ENCODE peak calls at places on chromosome 18, in four cellular contexts. H, D, M and L are unnamed samples.

GRCh38 chr18:7618821-7619410 is 51.8 kb downstream of the PTPRM start:
- DNase-seq in D (no peak), M (no peak), H (no peak), L (no peak)

GRCh38 chr18:10015941-10016819 is 102.4 kb downstream of the VAPA start:
- DNase-seq in H (peak), D (peak), M (no peak), L (peak)

GRCh38 chr18:14179306-14179705 is 47.1 kb upstream of the ZNF519 start:
- DNase-seq in D (no peak), H (no peak), M (peak), L (no peak)

GRCh38 chr18:9914584-9915290 is 921 bp downstream of the VAPA start:
- DNase-seq in D (peak), M (peak), H (peak), L (peak)

GRCh38 chr18:55694291-55694690 is 106.3 kb upstream of the TCF4 start:
- DNase-seq in M (no peak), H (no peak), D (peak), L (no peak)

GRCh38 chr18:33467531-33467930 is 27.0 kb upstream of the CCDC178 start:
- DNase-seq in M (no peak), D (no peak), H (no peak), L (no peak)

GRCh38 chr18:1053654-1054315 is 149.1 kb downstream of the ADCYAP1 start:
- DNase-seq in H (no peak), D (no peak), M (no peak), L (no peak)

GRCh38 chr18:71036783-71037182 is 747.9 kb downstream of the SOCS6 start:
- DNase-seq in D (no peak), M (no peak), H (peak), L (peak)

GRCh38 chr18:28063181-28063790 is 113.6 kb downstream of the CDH2 start:
- DNase-seq in M (no peak), D (no peak), H (no peak), L (no peak)

GRCh38 chr18:23835506-23835905 is 146.3 kb downstream of the LAMA3 start:
- DNase-seq in D (no peak), M (no peak), H (no peak), L (no peak)

GRCh38 chr18:10239138-10239537 is 215.3 kb upstream of the APCDD1 start:
- DNase-seq in H (no peak), D (peak), M (no peak), L (no peak)

GRCh38 chr18:36828157-36828629 is 609 bp downstream of the TPGS2 start:
- DNase-seq in D (no peak), H (no peak), M (no peak), L (no peak)

GRCh38 chr18:63980027-63980426 is 10.1 kb downstream of the SERPINB8 start:
- DNase-seq in H (no peak), M (no peak), D (no peak), L (no peak)
- H3K4me3 ChIP-seq in H (peak), M (no peak), D (peak), L (no peak)

GRCh38 chr18:78362198-78362597 is 617.4 kb upstream of the SALL3 start:
- DNase-seq in M (no peak), D (no peak), H (no peak), L (no peak)

GRCh38 chr18:78364123-78364522 is 615.5 kb upstream of the SALL3 start:
- DNase-seq in H (no peak), D (no peak), M (no peak), L (no peak)

GRCh38 chr18:78363556-78363955 is 616.1 kb upstream of the SALL3 start:
- DNase-seq in H (no peak), D (no peak), M (no peak), L (no peak)
- TF ChIP-seq CTCF in H (no peak), D (no peak), M (no peak), L (no peak)

GRCh38 chr18:50194623-50195532 is at the start of gene MYO5B:
- DNase-seq in M (peak), H (no peak), D (no peak), L (no peak)
- H3K4me3 ChIP-seq in M (peak), H (no peak), D (no peak), L (peak)

DNA sequence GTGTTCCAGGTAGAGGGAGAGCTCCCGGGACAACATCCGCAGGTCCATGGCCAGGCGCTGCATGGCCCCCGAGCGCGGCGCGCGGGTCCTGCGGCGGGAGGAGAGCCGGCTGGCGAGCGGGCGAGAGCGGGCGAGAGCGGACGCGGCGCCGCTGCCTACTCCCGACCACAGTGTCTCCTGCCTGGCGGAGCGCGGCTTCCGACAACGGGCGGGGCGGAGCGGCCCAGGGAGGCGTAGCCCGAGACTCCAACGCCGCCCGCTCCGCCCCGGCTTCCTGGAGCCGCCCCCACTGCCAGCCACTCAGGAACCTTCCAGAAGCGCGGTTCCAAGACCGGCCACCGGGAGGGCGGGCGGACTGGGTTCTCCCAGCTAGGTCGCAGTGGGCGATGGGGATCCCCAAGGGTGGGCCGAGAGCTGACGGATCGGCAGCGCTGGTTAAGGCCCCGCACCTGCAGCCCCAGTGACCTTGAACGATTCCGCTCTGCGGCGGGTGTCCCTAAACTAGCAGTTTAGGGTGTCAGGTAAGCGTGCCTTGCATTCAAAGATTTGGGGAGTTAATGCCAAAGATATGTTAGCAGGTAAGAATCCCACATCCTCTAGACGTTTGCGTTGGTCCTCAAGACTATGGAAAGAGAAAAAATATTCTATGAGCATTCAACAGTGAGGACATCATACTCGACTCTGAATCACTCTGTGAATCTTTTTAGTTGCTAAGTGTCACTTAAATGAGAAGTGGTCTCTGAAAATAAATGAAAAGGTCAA is at the start of gene ABHD3:
- DNase-seq in H (peak), M (peak), D (peak), L (peak)
- TF ChIP-seq CTCF in H (peak), M (peak), D (peak), L (peak)

DNA sequence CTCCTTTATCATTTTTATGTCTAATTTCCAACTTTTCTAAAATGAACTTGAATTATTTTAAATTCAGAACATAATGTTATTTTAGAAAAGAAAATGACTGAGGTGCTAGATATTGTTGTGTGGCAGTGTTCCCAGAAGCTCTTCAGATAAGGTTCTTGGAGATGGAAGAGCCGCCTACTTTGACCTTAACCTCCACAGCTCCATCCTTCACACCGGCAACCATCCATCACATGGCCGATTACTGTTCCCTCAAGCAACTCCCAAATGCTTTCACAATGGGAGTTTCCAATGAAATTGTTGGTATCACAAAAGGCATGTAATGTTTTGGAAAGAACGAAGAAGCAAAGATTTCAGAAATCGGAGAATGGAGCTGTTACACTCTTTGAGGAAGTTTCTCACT is 193.9 kb upstream of the SALL3 start:
- DNase-seq in D (no peak), H (no peak), M (no peak), L (no peak)
- H3K4me3 ChIP-seq in D (no peak), H (no peak), M (no peak), L (no peak)

DNA sequence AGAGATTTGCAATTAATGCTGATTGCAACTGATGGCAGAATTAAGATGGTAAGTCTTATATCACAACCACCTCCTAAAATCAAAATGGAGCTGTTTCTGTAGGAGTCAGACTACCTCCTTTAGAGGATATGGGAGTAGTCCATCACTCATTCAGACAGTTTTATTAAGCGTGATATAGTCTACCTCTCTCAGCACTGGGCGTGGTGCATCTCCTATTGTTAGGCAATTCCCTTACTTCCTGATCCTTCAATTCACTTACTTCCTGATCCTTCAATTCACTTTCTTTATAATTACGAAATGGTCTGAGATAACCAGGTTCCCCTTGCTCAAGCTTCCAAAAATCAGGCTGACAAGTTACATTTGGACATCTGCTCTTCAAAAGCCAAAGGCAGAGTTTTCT is 31.9 kb downstream of the ATP8B1 start:
- DNase-seq in D (no peak), M (no peak), H (no peak), L (no peak)
- TF ChIP-seq CTCF in D (no peak), M (no peak), H (no peak), L (no peak)

DNA sequence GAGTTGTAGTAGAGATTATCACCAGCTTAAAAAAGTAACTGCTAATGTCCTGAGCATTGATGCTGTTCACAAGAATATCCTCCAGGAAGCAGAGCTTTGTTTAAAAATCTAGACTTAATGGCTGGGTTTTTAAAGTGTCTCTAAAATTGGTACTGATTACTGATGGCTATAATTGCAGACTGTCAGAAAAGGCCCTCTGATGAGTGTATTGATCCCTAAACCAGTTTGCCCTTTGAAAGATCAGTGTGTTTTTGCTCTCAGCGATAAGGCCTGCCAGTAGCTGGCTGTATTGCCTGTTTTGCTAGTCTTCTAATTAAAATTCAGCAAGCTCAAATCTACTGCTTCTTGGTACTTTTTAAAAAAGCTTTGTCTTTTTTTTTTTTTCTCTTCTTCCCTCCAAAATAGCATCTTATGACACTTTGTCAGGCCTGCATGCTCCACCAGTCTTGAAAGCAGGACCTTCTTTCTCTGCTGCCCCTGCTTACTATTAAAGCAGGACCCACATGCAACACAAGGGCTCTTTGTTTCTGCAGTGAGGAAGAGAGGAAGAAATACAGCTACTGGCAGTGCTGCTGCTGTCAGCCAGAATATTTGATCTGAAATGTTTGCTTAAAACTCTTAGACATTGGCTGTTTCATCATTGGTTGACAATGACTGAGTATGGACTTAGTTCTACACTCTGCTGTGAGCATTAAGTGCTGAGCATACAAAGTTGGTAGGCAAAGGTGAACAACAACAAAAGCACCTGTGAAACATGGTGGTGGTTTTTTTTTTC is 1.8 kb downstream of the SEC11C start:
- DNase-seq in H (no peak), M (no peak), D (no peak), L (no peak)
- H3K4me3 ChIP-seq in H (no peak), M (no peak), D (no peak), L (no peak)

GRCh38 chr18:79576686-79577351 is 102.8 kb upstream of the CTDP1 start:
- DNase-seq in H (no peak), M (peak), D (no peak), L (no peak)
- TF ChIP-seq CTCF in H (peak), M (no peak), D (no peak), L (no peak)

DNA sequence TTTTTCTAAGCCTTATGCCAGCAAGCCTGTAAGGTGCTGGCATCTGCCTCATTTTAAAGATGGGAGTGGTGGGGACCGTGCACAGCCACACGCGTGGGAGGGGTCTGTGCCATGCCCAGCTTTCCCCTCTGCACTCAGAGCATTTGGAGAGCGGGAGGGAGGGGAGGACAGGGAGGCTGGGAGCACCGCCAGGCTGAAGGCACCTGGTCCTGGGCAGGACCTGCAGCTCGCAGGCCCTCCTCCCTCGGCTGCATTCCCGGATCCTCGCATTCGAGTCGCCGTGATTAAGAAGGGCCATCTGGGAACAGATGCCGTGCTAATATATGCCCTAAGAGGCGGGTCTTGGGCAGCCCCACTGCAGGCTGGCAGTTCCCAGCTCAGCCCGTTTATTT is 84.0 kb downstream of the PTGR3 start:
- DNase-seq in D (no peak), M (peak), H (no peak), L (no peak)
- H3K4me3 ChIP-seq in D (no peak), M (no peak), H (no peak), L (no peak)

GRCh38 chr18:47036927-47037605 is 1.6 kb upstream of the ELOA2 start:
- DNase-seq in H (no peak), M (no peak), D (no peak), L (no peak)
- TF ChIP-seq CTCF in H (no peak), M (no peak), D (no peak), L (no peak)